ENCODE peak calls at places on chromosomes 2 and 18, in seven cellular contexts. L, M, K, H, V, T and B are unnamed samples.

GRCh38 chr2:69083126-69083733 is 70.3 kb downstream of the ANTXR1 start:
- DNase-seq in K (peak), V (no peak), M (peak), T (peak), L (peak), H (no peak), B (peak)

GRCh38 chr18:78183815-78184214 is 795.8 kb upstream of the SALL3 start:
- DNase-seq in M (no peak), V (no peak), T (no peak), K (no peak), L (no peak), H (no peak), B (no peak)

GRCh38 chr2:133266926-133267590 is 301.2 kb downstream of the NCKAP5 start:
- DNase-seq in M (peak), L (no peak), H (no peak), T (no peak), V (no peak), K (peak), B (no peak)

GRCh38 chr2:23385748-23386421 is 906 bp downstream of the KLHL29 start:
- DNase-seq in V (no peak), L (peak), M (peak), T (no peak), H (no peak), K (peak), B (no peak)

GRCh38 chr2:23682481-23682880 is 244.4 kb downstream of the ATAD2B start:
- DNase-seq in T (no peak), M (no peak), V (no peak), K (no peak), H (peak), L (no peak), B (no peak)

GRCh38 chr2:158580760-158581159 is 124.0 kb downstream of the PKP4 start:
- DNase-seq in L (no peak), K (no peak), M (no peak), V (no peak), H (peak), T (no peak), B (no peak)

GRCh38 chr2:170267071-170267470 is 89.1 kb downstream of the MYO3B start:
- DNase-seq in M (no peak), K (no peak), T (no peak), L (no peak), H (no peak), V (no peak), B (no peak)

GRCh38 chr2:28610583-28611201 is 114.8 kb downstream of the PLB1 start:
- DNase-seq in H (peak), V (peak), T (peak), K (peak), M (peak), L (peak), B (peak)

GRCh38 chr2:127721978-127722355 is 20.7 kb downstream of the SFT2D3 start:
- DNase-seq in V (peak), L (peak), T (peak), H (no peak), K (no peak), M (peak), B (no peak)

GRCh38 chr2:174026122-174026845 is 61.1 kb upstream of the SP3 start:
- DNase-seq in M (peak), H (no peak), L (peak), T (no peak), V (peak), K (no peak), B (no peak)

GRCh38 chr18:34493099-34493544 is 217.0 kb upstream of the DTNA start:
- DNase-seq in H (peak), V (peak), M (peak), L (peak), K (peak), T (peak), B (peak)

GRCh38 chr2:42493885-42494433 is at the start of gene KCNG3:
- DNase-seq in L (peak), T (peak), M (peak), H (peak), K (peak), V (peak), B (peak)

GRCh38 chr2:237799060-237799428 is 465 bp downstream of the RBM44 start:
- DNase-seq in T (no peak), L (no peak), V (no peak), H (no peak), K (no peak), M (no peak), B (no peak)

GRCh38 chr18:23230688-23231087 is 95.4 kb downstream of the CABLES1 start:
- DNase-seq in T (no peak), M (peak), V (no peak), K (no peak), L (no peak), H (no peak), B (no peak)

GRCh38 chr2:70496819-70497218 is 56.8 kb downstream of the TGFA start:
- DNase-seq in K (no peak), H (no peak), M (peak), V (no peak), L (no peak), T (no peak), B (no peak)

GRCh38 chr2:134917958-134918517 is 584 bp upstream of the CCNT2 start:
- DNase-seq in M (peak), V (no peak), K (no peak), L (no peak), T (no peak), H (no peak), B (no peak)

GRCh38 chr18:37438417-37439180 is 127.0 kb downstream of the CELF4 start:
- DNase-seq in T (no peak), K (no peak), H (no peak), L (no peak), M (no peak), V (no peak), B (no peak)

GRCh38 chr2:236130349-236130998 is 37.7 kb downstream of the GBX2 start:
- DNase-seq in M (no peak), V (no peak), T (no peak), K (no peak), H (no peak), L (no peak), B (no peak)

GRCh38 chr18:13653746-13654455 is 72.5 kb downstream of the FAM210A start:
- DNase-seq in V (no peak), T (no peak), L (no peak), K (no peak), H (no peak), M (peak), B (no peak)

GRCh38 chr2:215396595-215397313 is 39.1 kb downstream of the FN1 start:
- DNase-seq in H (no peak), L (peak), K (no peak), V (no peak), M (peak), T (no peak), B (peak)

GRCh38 chr2:237092920-237093781 is 7.5 kb downstream of the COPS8 start:
- DNase-seq in M (peak), K (peak), L (peak), T (peak), H (no peak), V (peak), B (no peak)

GRCh38 chr2:23312996-23313606 is 71.9 kb upstream of the KLHL29 start:
- DNase-seq in K (peak), T (no peak), V (no peak), M (no peak), L (peak), H (no peak), B (peak)

GRCh38 chr2:237102428-237102827 is 16.7 kb downstream of the COPS8 start:
- DNase-seq in M (no peak), H (no peak), K (no peak), L (no peak), V (no peak), T (no peak), B (no peak)

GRCh38 chr18:56919190-56919589 is 227.7 kb upstream of the BOD1L2 start:
- DNase-seq in L (peak), V (no peak), T (no peak), K (no peak), H (no peak), M (no peak), B (peak)

GRCh38 chr2:113126845-113127645 is at the start of gene IL1RN:
- DNase-seq in V (no peak), M (no peak), K (no peak), H (no peak), T (no peak), L (no peak), B (peak)

GRCh38 chr2:38666578-38666926 is 638 bp downstream of the GALM start:
- DNase-seq in M (peak), H (no peak), T (no peak), V (peak), K (no peak), L (peak), B (peak)

GRCh38 chr18:45682181-45682580 is 41.8 kb upstream of the SLC14A1 start:
- DNase-seq in K (no peak), L (no peak), M (no peak), H (no peak), V (no peak), T (no peak), B (no peak)

GRCh38 chr2:63055510-63056308 is 5.1 kb downstream of the OTX1 start:
- DNase-seq in T (no peak), H (no peak), M (peak), L (no peak), V (no peak), K (no peak), B (no peak)

GRCh38 chr18:37566479-37567060 is 972 bp upstream of the CELF4 start:
- DNase-seq in H (no peak), T (no peak), L (peak), M (peak), K (no peak), V (no peak), B (no peak)

GRCh38 chr18:40789286-40789685 is 1165.7 kb upstream of the PIK3C3 start:
- DNase-seq in L (peak), M (no peak), T (no peak), K (no peak), V (no peak), H (no peak), B (no peak)

GRCh38 chr2:60882971-60883753 is 1.8 kb downstream of the REL start:
- DNase-seq in H (no peak), M (peak), V (peak), T (no peak), L (peak), K (peak), B (peak)

GRCh38 chr2:215171151-215171550 is 32.7 kb upstream of the ABCA12 start:
- DNase-seq in T (no peak), V (peak), L (peak), M (peak), K (no peak), H (no peak), B (peak)

DNA sequence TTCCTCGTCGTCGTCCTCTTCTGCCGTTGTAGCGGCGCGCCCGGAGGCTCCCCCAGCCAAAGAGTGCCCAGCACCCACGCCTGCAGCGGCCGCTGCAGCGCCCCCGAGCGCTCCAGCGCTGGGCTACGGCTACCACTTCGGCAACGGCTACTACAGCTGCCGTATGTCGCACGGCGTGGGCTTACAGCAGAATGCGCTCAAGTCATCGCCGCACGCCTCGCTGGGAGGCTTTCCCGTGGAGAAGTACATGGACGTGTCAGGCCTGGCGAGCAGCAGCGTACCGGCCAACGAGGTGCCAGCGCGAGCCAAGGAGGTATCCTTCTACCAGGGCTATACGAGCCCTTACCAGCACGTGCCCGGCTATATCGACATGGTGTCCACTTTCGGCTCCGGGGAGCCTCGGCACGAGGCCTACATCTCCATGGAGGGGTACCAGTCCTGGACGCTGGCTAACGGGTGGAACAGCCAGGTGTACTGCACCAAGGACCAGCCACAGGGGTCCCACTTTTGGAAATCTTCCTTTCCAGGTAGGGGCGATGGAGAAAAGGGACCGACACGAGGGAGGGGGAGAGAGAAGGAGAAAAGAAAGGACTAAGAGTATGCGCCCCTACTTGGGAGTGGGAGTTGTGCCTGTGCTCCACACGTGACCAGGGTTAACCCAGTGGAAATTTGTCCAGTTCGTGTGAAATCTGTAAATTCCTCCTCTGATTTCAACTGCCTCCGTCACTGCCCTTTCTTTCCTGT is 796 bp downstream of the HOXD13 start:
- DNase-seq in M (peak), H (no peak), K (no peak), T (peak), L (no peak), V (no peak), B (peak)
- H3K4me3 ChIP-seq in M (peak), H (no peak), K (peak), T (peak), L (no peak), V (no peak), B (peak)

GRCh38 chr2:168175469-168175868 is 71.9 kb downstream of the STK39 start:
- DNase-seq in K (no peak), L (no peak), V (no peak), H (no peak), M (no peak), T (no peak), B (no peak)
- H3K4me3 ChIP-seq in K (no peak), L (no peak), V (no peak), H (no peak), M (no peak), T (no peak), B (no peak)

GRCh38 chr2:240208631-240209211 is 68.3 kb upstream of the OTOS start:
- DNase-seq in K (no peak), L (no peak), H (no peak), M (no peak), V (no peak), T (no peak), B (no peak)
- H3K4me3 ChIP-seq in K (no peak), L (no peak), H (no peak), M (no peak), V (no peak), T (no peak), B (no peak)

GRCh38 chr2:223051580-223052375 is at the start of gene KCNE4:
- DNase-seq in H (peak), T (peak), M (peak), K (no peak), V (peak), L (peak), B (no peak)
- H3K4me3 ChIP-seq in H (no peak), T (peak), M (peak), K (peak), V (peak), L (peak), B (no peak)

GRCh38 chr2:16105178-16105663 is 164.9 kb downstream of the MYCN start:
- DNase-seq in M (no peak), T (no peak), K (no peak), V (no peak), L (no peak), H (no peak), B (no peak)

GRCh38 chr2:16102976-16103380 is 162.6 kb downstream of the MYCN start:
- DNase-seq in T (no peak), L (no peak), M (no peak), V (no peak), H (no peak), K (no peak), B (no peak)

GRCh38 chr2:16105664-16106281 is 165.4 kb downstream of the MYCN start:
- DNase-seq in L (no peak), M (no peak), K (no peak), V (no peak), T (no peak), H (no peak), B (no peak)

GRCh38 chr2:16103614-16104344 is 163.4 kb downstream of the MYCN start:
- DNase-seq in K (no peak), V (no peak), L (no peak), M (no peak), T (no peak), H (no peak), B (no peak)

GRCh38 chr2:16104345-16105177 is 164.2 kb downstream of the MYCN start:
- DNase-seq in V (no peak), L (no peak), H (no peak), K (peak), M (no peak), T (no peak), B (no peak)
- H3K4me3 ChIP-seq in V (no peak), L (no peak), H (no peak), K (no peak), M (no peak), T (no peak), B (no peak)

DNA sequence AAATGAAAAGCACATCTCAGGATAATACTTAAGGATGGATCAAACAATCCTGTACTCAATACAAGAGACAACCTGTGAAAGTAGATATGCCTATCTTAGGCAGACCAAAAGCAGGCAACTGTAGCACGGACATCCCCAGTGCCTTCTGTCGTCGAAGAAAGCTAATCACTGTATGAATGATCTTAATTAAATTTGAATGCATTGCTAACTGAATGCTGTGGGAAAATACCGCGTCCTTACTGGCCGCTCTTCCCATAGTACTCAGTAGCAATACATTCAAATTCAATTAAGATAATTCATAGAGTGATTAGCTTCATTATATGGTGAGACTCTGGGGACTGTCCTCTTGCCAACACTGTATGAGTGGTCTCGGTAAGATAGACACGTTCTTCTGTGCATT is 97.6 kb downstream of the DOCK10 start:
- DNase-seq in M (no peak), K (no peak), L (no peak), H (no peak), T (no peak), V (no peak), B (no peak)
- H3K4me3 ChIP-seq in M (no peak), K (no peak), L (no peak), H (no peak), T (no peak), V (no peak), B (peak)